ENCODE peak calls at places on chromosomes 7 and 10, in eight cellular contexts. M is activated T-helper 1 cell treated with anti-CD3 and anti-CD28 coated beads, Interleukin-2, amount 50 U/mL, for 16 hours; V is nucleus accumbens; Z is neural crest cell; C is NCI-H1092 treated with DMSO at 0.1 percent for 48 hours; F is amniotic stem cell; I is hippocampal formation; O is CD8-positive, alpha-beta memory T cell. X is an unnamed sample.

GRCh38 chr10:72334832-72335393 is 19.8 kb downstream of the DNAJB12 start:
- DNase-seq in M (peak; percentile 69), V (peak; percentile 50), Z (no peak), C (peak; percentile 57), F (no peak), I (peak; percentile 27), O (peak; percentile 95), X (peak; percentile 62)

GRCh38 chr10:2957785-2958184 is 109.6 kb upstream of the PFKP start:
- DNase-seq in M (no peak), V (no peak), Z (no peak), C (no peak), F (no peak), I (no peak), O (no peak), X (no peak)

GRCh38 chr10:49758249-49758930 is 3.7 kb downstream of the OGDHL start:
- DNase-seq in M (no peak), V (no peak), Z (no peak), C (no peak), F (no peak), I (no peak), O (no peak), X (no peak)

GRCh38 chr10:81905161-81905560 is 30.2 kb downstream of the NRG3 start:
- DNase-seq in M (no peak), V (no peak), Z (no peak), C (no peak), F (no peak), I (no peak), O (no peak), X (no peak)

GRCh38 chr10:71740069-71740468 is 20.5 kb upstream of the C10orf105 start:
- DNase-seq in M (no peak), V (no peak), Z (no peak), C (no peak), F (no peak), I (no peak), O (no peak), X (peak; percentile 60)

GRCh38 chr7:136652635-136653370 is 215.6 kb upstream of the CHRM2 start:
- DNase-seq in M (no peak), V (no peak), Z (no peak), C (no peak), F (peak; percentile 35), I (no peak), O (no peak), X (no peak)

GRCh38 chr7:3087243-3087642 is 43.6 kb upstream of the CARD11 start:
- DNase-seq in M (no peak), V (no peak), Z (no peak), C (no peak), F (no peak), I (no peak), O (no peak), X (no peak)

GRCh38 chr7:36391436-36392198 is 2.0 kb downstream of the ANLN start:
- DNase-seq in M (no peak), V (no peak), Z (no peak), C (peak; percentile 39), F (no peak), I (no peak), O (no peak), X (no peak)

GRCh38 chr10:42551582-42552187 is 86.7 kb downstream of the ZNF33B start:
- DNase-seq in M (no peak), V (no peak), Z (no peak), C (no peak), F (no peak), I (no peak), O (peak; percentile 1), X (no peak)

GRCh38 chr7:1187127-1187526 is 27.1 kb upstream of the ZFAND2A start:
- DNase-seq in M (no peak), V (no peak), Z (no peak), C (no peak), F (no peak), I (no peak), O (no peak), X (no peak)

GRCh38 chr7:140230517-140230861 is 53.7 kb upstream of the KDM7A start:
- DNase-seq in M (peak; percentile 68), V (no peak), Z (no peak), C (no peak), F (no peak), I (no peak), O (peak; percentile 85), X (no peak)

GRCh38 chr7:131745645-131746248 is 189.3 kb upstream of the PODXL start:
- DNase-seq in M (no peak), V (no peak), Z (peak; percentile 65), C (no peak), F (peak; percentile 12), I (no peak), O (no peak), X (peak; percentile 26)

GRCh38 chr7:152176797-152177196 is 151.3 kb downstream of the GALNT11 start:
- DNase-seq in M (no peak), V (no peak), Z (no peak), C (no peak), F (no peak), I (no peak), O (no peak), X (no peak)

GRCh38 chr10:9097991-9098306 is 1043.5 kb downstream of the GATA3 start:
- DNase-seq in M (no peak), V (no peak), Z (no peak), C (no peak), F (no peak), I (no peak), O (no peak), X (no peak)

GRCh38 chr7:136150311-136150710 is 173.2 kb upstream of the MTPN start:
- DNase-seq in M (no peak), V (no peak), Z (no peak), C (no peak), F (no peak), I (no peak), O (no peak), X (no peak)

X was measured in stromal cell of bone marrow.